ENCODE peak calls at places on chromosomes 1 and 21, in six cellular contexts. M is A549, K is HepG2, B is K562, N is H1, F is WTC11. L is an unnamed sample.

GRCh38 chr1:233094691-233095090 is 144.3 kb downstream of the NTPCR start:
- DNase-seq in M (no peak), K (no peak), N (no peak), B (no peak), F (no peak), L (no peak)

GRCh38 chr1:24892188-24893153 is 37.6 kb downstream of the RUNX3 start:
- DNase-seq in B (no peak), K (no peak), N (peak), M (no peak), F (no peak), L (no peak)

GRCh38 chr1:78073441-78073840 is 27.7 kb downstream of the GIPC2 start:
- DNase-seq in N (no peak), B (no peak), F (no peak), K (no peak), M (no peak), L (peak)

GRCh38 chr21:39218082-39218409 is 34.8 kb upstream of the PSMG1 start:
- DNase-seq in K (no peak), N (no peak), B (no peak), M (no peak), F (no peak), L (no peak)

GRCh38 chr1:44029260-44029910 is 1.9 kb downstream of the SLC6A9 start:
- DNase-seq in F (no peak), M (no peak), K (no peak), B (no peak), N (no peak), L (no peak)

GRCh38 chr1:66570196-66570595 is 36.2 kb downstream of the SGIP1 start:
- DNase-seq in N (no peak), F (no peak), K (no peak), B (no peak), M (no peak), L (no peak)

GRCh38 chr1:81808760-81809159 is 8.0 kb downstream of the ADGRL2 start:
- DNase-seq in M (peak), B (no peak), N (no peak), F (no peak), K (peak), L (no peak)

GRCh38 chr1:38623529-38623928 is 236.0 kb downstream of the RRAGC start:
- DNase-seq in N (no peak), F (no peak), K (no peak), B (no peak), M (no peak), L (no peak)

GRCh38 chr1:104295516-104295915 is 545.8 kb downstream of the AMY1C start:
- DNase-seq in B (no peak), F (no peak), K (no peak), M (no peak), N (no peak), L (no peak)

GRCh38 chr1:192936313-192937018 is 122.7 kb downstream of the UCHL5 start:
- DNase-seq in M (no peak), K (no peak), N (no peak), F (no peak), B (no peak), L (peak)

GRCh38 chr1:202279806-202280205 is 61.9 kb downstream of the UBE2T start:
- DNase-seq in N (no peak), M (no peak), B (no peak), K (no peak), F (no peak), L (peak)

DNA sequence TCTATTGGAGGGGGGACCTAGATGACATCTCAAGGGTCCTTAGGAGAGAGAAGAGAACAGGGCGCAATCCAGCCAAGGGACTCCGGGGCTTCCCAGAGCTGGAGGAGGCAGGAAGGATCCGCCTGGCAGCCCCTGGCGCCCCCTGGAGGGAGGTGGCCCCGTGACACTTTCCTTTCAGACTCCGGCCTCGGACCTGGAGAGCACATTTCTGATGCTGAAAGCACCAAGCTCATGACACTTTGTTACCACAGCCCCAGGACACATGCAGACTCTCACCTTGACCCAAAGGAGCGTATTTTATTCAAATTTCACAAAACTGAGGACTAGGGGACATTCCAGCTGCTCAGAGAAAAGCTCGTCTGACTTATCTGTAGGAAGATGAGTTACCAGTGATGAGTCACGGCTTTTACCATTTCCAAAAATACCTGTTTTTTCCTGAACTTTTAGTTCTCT is 21.4 kb upstream of the POFUT2 start:
- DNase-seq in K (peak), B (peak), N (peak), M (peak), F (peak), L (peak)
- TF ChIP-seq JUN in K (no peak), B (peak), N (no peak), M (no peak), F (no peak), L (peak)

GRCh38 chr1:1162597-1163537 is 10.8 kb upstream of the TTLL10 start:
- DNase-seq in K (no peak), F (peak), M (no peak), N (no peak), B (no peak), L (no peak)

GRCh38 chr1:1164361-1164700 is 9.3 kb upstream of the TTLL10 start:
- DNase-seq in B (no peak), F (no peak), K (no peak), N (no peak), M (no peak), L (no peak)

GRCh38 chr1:1165485-1165884 is 8.2 kb upstream of the TTLL10 start:
- DNase-seq in K (no peak), N (no peak), F (no peak), M (no peak), B (no peak), L (no peak)

GRCh38 chr1:1164701-1165451 is 8.8 kb upstream of the TTLL10 start:
- DNase-seq in F (peak), N (no peak), B (no peak), K (peak), M (peak), L (no peak)

GRCh38 chr1:1163538-1164070 is 10.1 kb upstream of the TTLL10 start:
- DNase-seq in F (no peak), N (no peak), M (no peak), K (no peak), B (no peak), L (no peak)
- TF ChIP-seq JUN in F (no peak), N (no peak), M (no peak), K (no peak), B (no peak), L (no peak)

GRCh38 chr21:16419188-16419874 is 689.5 kb downstream of the USP25 start:
- DNase-seq in B (no peak), K (peak), N (no peak), F (no peak), M (peak), L (peak)
- TF ChIP-seq JUN in B (no peak), K (no peak), N (no peak), F (no peak), M (no peak), L (peak)

GRCh38 chr21:45319461-45320211 is 31.9 kb upstream of the POFUT2 start:
- DNase-seq in B (no peak), N (no peak), F (no peak), K (no peak), M (peak), L (peak)
- TF ChIP-seq JUN in B (no peak), N (no peak), F (no peak), K (no peak), M (no peak), L (peak)

GRCh38 chr1:115070993-115071661 is 18.2 kb downstream of the TSPAN2 start:
- DNase-seq in B (no peak), M (no peak), F (no peak), K (no peak), N (no peak), L (no peak)

GRCh38 chr1:115069186-115069585 is 20.1 kb downstream of the TSPAN2 start:
- DNase-seq in F (no peak), M (no peak), B (no peak), N (no peak), K (no peak), L (no peak)

GRCh38 chr1:115069626-115070308 is 19.5 kb downstream of the TSPAN2 start:
- DNase-seq in K (no peak), N (no peak), M (no peak), F (no peak), B (no peak), L (no peak)

GRCh38 chr1:115067460-115067859 is 21.8 kb downstream of the TSPAN2 start:
- DNase-seq in B (no peak), M (no peak), N (no peak), K (no peak), F (no peak), L (no peak)

DNA sequence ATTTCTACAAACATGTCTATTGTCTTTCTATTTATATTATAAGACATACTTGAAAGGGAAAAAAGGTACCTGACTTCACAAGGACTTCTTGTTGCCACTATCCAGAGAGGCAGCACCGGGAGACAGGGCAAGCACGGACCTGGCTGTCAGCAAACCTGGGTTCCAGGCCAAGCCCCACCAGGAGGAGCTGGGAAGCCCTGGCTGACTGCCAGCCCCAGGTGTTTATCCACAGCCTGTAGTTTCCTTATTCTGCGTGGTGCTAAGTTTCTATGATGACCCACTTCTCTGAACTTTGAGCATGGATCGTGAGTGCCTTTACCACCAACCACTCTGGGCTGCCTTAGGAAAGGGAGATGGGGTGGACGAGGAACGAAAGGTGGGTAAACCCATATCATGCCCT is 20.5 kb downstream of the TSPAN2 start:
- DNase-seq in K (no peak), F (no peak), M (no peak), N (no peak), B (no peak), L (no peak)
- TF ChIP-seq JUN in K (no peak), F (no peak), M (no peak), N (no peak), B (no peak), L (no peak)

GRCh38 chr1:165224504-165224903 is 132.0 kb downstream of the LMX1A start:
- DNase-seq in K (no peak), N (no peak), F (no peak), B (no peak), M (no peak), L (no peak)

GRCh38 chr1:165226326-165226725 is 130.2 kb downstream of the LMX1A start:
- DNase-seq in N (no peak), K (no peak), F (no peak), B (no peak), M (no peak), L (no peak)

GRCh38 chr1:165228111-165228655 is 128.3 kb downstream of the LMX1A start:
- DNase-seq in B (no peak), M (no peak), N (no peak), K (no peak), F (no peak), L (no peak)

GRCh38 chr1:165225650-165226049 is 130.9 kb downstream of the LMX1A start:
- DNase-seq in M (no peak), K (no peak), F (no peak), N (no peak), B (no peak), L (no peak)

DNA sequence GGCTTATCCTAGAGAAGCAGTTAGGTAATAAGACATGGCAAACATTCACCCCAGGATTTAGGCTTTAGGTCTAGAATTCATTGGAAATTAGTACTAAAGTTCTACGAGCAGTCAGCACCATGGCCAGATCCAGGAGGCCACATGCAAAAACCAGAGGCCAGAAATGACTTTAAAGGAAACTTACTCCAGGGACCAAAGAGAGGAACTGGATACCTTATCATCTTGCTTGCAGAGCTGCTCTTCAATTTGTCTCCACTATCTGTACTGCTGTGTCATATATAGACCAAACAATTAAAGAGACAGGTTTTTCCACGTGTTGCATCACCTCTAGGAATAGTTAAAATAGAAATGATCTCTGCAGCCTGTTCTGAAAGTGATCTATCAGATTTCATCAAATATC is 127.8 kb downstream of the LMX1A start:
- DNase-seq in M (no peak), F (peak), B (peak), K (no peak), N (no peak), L (no peak)
- TF ChIP-seq JUN in M (no peak), F (no peak), B (no peak), K (no peak), N (no peak), L (no peak)

DNA sequence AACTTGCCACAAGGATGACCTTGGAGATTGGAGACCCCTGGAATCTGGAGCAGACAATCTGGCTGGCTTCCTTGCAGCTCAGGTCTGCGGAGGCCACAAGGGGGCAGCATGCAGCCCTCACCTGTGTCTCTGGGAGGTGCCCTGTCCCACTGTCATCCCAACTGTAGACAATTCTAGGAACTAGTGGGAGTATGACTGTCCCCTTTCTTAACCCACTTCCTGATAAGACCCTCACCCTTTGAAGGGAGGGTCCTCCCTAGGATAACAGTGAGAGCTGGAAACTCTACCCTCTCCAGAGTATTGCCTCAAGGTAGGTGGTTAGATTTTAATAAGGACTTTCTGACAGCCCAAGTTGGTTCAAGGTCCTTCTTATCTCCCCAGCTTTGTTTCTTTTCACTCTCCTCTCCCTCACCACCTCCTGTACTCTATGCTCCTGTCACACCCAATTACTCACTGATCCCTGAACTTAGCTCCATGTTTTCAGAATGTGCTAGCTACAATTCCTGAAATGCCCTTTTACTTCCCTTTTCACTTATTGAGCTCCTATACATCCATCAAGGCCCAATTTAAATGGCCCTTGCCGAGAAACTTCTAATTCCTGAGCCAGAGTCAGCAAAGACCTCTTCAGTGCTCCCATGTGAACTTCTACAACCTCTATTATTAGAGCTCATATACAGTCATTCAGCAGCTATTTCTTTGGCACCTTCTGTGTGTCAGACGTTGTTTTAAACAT is 9.2 kb upstream of the KCNQ4 start:
- DNase-seq in N (peak), B (peak), F (peak), M (peak), K (peak), L (peak)
- TF ChIP-seq JUN in N (no peak), B (no peak), F (no peak), M (no peak), K (no peak), L (no peak)

GRCh38 chr1:185401019-185401418 is 84.0 kb upstream of the IVNS1ABP start:
- DNase-seq in K (no peak), M (peak), N (peak), F (peak), B (no peak), L (no peak)
- TF ChIP-seq JUN in K (no peak), M (no peak), N (no peak), F (no peak), B (no peak), L (no peak)

GRCh38 chr1:70891444-70891843 is 156.2 kb downstream of the PTGER3 start:
- DNase-seq in K (no peak), F (no peak), M (no peak), B (no peak), N (no peak), L (no peak)
- TF ChIP-seq JUN in K (no peak), F (no peak), M (no peak), B (no peak), N (no peak), L (no peak)

DNA sequence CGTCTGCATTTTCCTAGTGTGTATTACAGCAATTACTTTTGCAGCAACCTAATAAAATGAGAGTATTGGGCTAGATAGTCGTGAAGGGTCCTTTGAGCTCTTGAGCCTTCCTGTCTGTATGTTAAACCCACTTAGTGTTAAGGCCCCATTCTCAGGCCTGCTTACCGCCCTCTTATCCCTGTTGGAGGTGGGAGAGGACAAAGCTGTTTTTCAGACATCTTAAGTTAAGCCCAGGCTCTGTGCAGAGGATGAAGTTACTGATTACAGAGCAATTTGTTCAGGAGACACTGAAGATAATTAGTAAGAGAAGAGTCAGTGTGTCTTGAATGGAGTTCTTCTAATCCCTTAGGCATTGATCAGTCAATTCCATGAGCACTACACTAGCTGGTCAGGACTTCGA is 114.6 kb downstream of the UCK2 start:
- DNase-seq in N (no peak), B (no peak), F (no peak), M (no peak), K (no peak), L (no peak)
- TF ChIP-seq JUN in N (no peak), B (no peak), F (no peak), M (no peak), K (no peak), L (no peak)

L was measured in endothelial cell of umbilical vein.